ENCODE peak calls at places on chromosome 4, in six cellular contexts. One of them, this sample, is unnamed.

GRCh38 chr4:133808151-133808550 is 393.4 kb downstream of the PABPC4L start:
- DNase-seq in NCI-H1092 treated with DMSO at 0.1 percent for 48 hours: no peak
- DNase-seq in fibroblast of pulmonary artery: no peak
- DNase-seq in NCI-H748 treated with DMSO at 0.1 percent for 48 hours: no peak
- DNase-seq in fibroblast of lung: peak; percentile 34
- DNase-seq in NCI-H1105: no peak
- DNase-seq in this sample: no peak

GRCh38 chr4:161650812-161651211 is 513.0 kb downstream of the FSTL5 start:
- DNase-seq in fibroblast of lung: no peak
- DNase-seq in fibroblast of pulmonary artery: no peak
- DNase-seq in NCI-H1105: no peak
- DNase-seq in NCI-H1092 treated with DMSO at 0.1 percent for 48 hours: no peak
- DNase-seq in NCI-H748 treated with DMSO at 0.1 percent for 48 hours: no peak
- DNase-seq in this sample: no peak

GRCh38 chr4:1365271-1366178 is 18.5 kb downstream of the UVSSA start:
- DNase-seq in fibroblast of lung: no peak
- DNase-seq in NCI-H1092 treated with DMSO at 0.1 percent for 48 hours: peak; percentile 4
- DNase-seq in NCI-H1105: no peak
- DNase-seq in fibroblast of pulmonary artery: no peak
- DNase-seq in NCI-H748 treated with DMSO at 0.1 percent for 48 hours: no peak
- DNase-seq in this sample: no peak

GRCh38 chr4:98939892-98940298 is 11.0 kb upstream of the EIF4E start:
- DNase-seq in fibroblast of lung: peak; percentile 65
- DNase-seq in NCI-H1092 treated with DMSO at 0.1 percent for 48 hours: peak; percentile 20
- DNase-seq in fibroblast of pulmonary artery: peak; percentile 86
- DNase-seq in NCI-H748 treated with DMSO at 0.1 percent for 48 hours: no peak
- DNase-seq in NCI-H1105: no peak
- DNase-seq in this sample: peak; percentile 78

GRCh38 chr4:5361968-5362367 is 310.7 kb downstream of the STK32B start:
- DNase-seq in fibroblast of lung: no peak
- DNase-seq in NCI-H1092 treated with DMSO at 0.1 percent for 48 hours: no peak
- DNase-seq in NCI-H748 treated with DMSO at 0.1 percent for 48 hours: no peak
- DNase-seq in fibroblast of pulmonary artery: peak; percentile 35
- DNase-seq in NCI-H1105: no peak
- DNase-seq in this sample: peak; percentile 20

GRCh38 chr4:154595807-154596206 is 5.3 kb upstream of the FGA start:
- DNase-seq in NCI-H1092 treated with DMSO at 0.1 percent for 48 hours: no peak
- DNase-seq in NCI-H748 treated with DMSO at 0.1 percent for 48 hours: no peak
- DNase-seq in fibroblast of lung: peak; percentile 84
- DNase-seq in fibroblast of pulmonary artery: peak; percentile 18
- DNase-seq in NCI-H1105: no peak
- DNase-seq in this sample: peak; percentile 23

GRCh38 chr4:136637071-136637777 is 895.1 kb downstream of the PCDH18 start:
- DNase-seq in NCI-H1105: no peak
- DNase-seq in NCI-H1092 treated with DMSO at 0.1 percent for 48 hours: no peak
- DNase-seq in fibroblast of pulmonary artery: peak; percentile 18
- DNase-seq in fibroblast of lung: no peak
- DNase-seq in NCI-H748 treated with DMSO at 0.1 percent for 48 hours: no peak
- DNase-seq in this sample: peak; percentile 8

GRCh38 chr4:78481180-78481579 is 70.4 kb upstream of the ANXA3 start:
- DNase-seq in NCI-H1105: no peak
- DNase-seq in fibroblast of pulmonary artery: peak; percentile 71
- DNase-seq in NCI-H748 treated with DMSO at 0.1 percent for 48 hours: no peak
- DNase-seq in NCI-H1092 treated with DMSO at 0.1 percent for 48 hours: no peak
- DNase-seq in fibroblast of lung: peak; percentile 50
- DNase-seq in this sample: peak; percentile 99

GRCh38 chr4:10232114-10232513 is 115.5 kb upstream of the WDR1 start:
- DNase-seq in fibroblast of lung: no peak
- DNase-seq in fibroblast of pulmonary artery: no peak
- DNase-seq in NCI-H1105: no peak
- DNase-seq in NCI-H748 treated with DMSO at 0.1 percent for 48 hours: no peak
- DNase-seq in NCI-H1092 treated with DMSO at 0.1 percent for 48 hours: no peak
- DNase-seq in this sample: no peak

GRCh38 chr4:13541720-13542576 is 2.4 kb downstream of the NKX3-2 start:
- DNase-seq in NCI-H1092 treated with DMSO at 0.1 percent for 48 hours: peak; percentile 36
- DNase-seq in NCI-H1105: no peak
- DNase-seq in fibroblast of lung: no peak
- DNase-seq in NCI-H748 treated with DMSO at 0.1 percent for 48 hours: no peak
- DNase-seq in fibroblast of pulmonary artery: no peak
- DNase-seq in this sample: no peak

GRCh38 chr4:132195181-132195580 is 953.9 kb upstream of the PCDH10 start:
- DNase-seq in fibroblast of lung: peak; percentile 55
- DNase-seq in NCI-H1092 treated with DMSO at 0.1 percent for 48 hours: no peak
- DNase-seq in fibroblast of pulmonary artery: peak; percentile 41
- DNase-seq in NCI-H748 treated with DMSO at 0.1 percent for 48 hours: no peak
- DNase-seq in NCI-H1105: no peak
- DNase-seq in this sample: peak; percentile 1

GRCh38 chr4:111483375-111484169 is 661.7 kb upstream of the FAM241A start:
- DNase-seq in NCI-H748 treated with DMSO at 0.1 percent for 48 hours: no peak
- DNase-seq in fibroblast of pulmonary artery: no peak
- DNase-seq in NCI-H1105: no peak
- DNase-seq in NCI-H1092 treated with DMSO at 0.1 percent for 48 hours: no peak
- DNase-seq in fibroblast of lung: no peak
- DNase-seq in this sample: no peak

GRCh38 chr4:146049802-146050201 is 111.2 kb upstream of the ZNF827 start:
- DNase-seq in NCI-H1092 treated with DMSO at 0.1 percent for 48 hours: no peak
- DNase-seq in NCI-H1105: no peak
- DNase-seq in fibroblast of pulmonary artery: no peak
- DNase-seq in fibroblast of lung: no peak
- DNase-seq in NCI-H748 treated with DMSO at 0.1 percent for 48 hours: no peak
- DNase-seq in this sample: no peak

GRCh38 chr4:8419222-8420041 is 21.1 kb downstream of the ACOX3 start:
- DNase-seq in fibroblast of pulmonary artery: peak; percentile 25
- DNase-seq in NCI-H1105: no peak
- DNase-seq in NCI-H1092 treated with DMSO at 0.1 percent for 48 hours: no peak
- DNase-seq in NCI-H748 treated with DMSO at 0.1 percent for 48 hours: no peak
- DNase-seq in fibroblast of lung: peak; percentile 65
- DNase-seq in this sample: peak; percentile 52

GRCh38 chr4:83851261-83852084 is 315.6 kb downstream of the GPAT3 start:
- DNase-seq in fibroblast of lung: peak; percentile 88
- DNase-seq in NCI-H1105: no peak
- DNase-seq in NCI-H1092 treated with DMSO at 0.1 percent for 48 hours: no peak
- DNase-seq in fibroblast of pulmonary artery: no peak
- DNase-seq in NCI-H748 treated with DMSO at 0.1 percent for 48 hours: no peak
- DNase-seq in this sample: peak; percentile 19

GRCh38 chr4:188976644-188977115 is 837.4 kb downstream of the TRIML1 start:
- DNase-seq in NCI-H748 treated with DMSO at 0.1 percent for 48 hours: peak; percentile 74
- DNase-seq in fibroblast of pulmonary artery: peak; percentile 21
- DNase-seq in NCI-H1092 treated with DMSO at 0.1 percent for 48 hours: peak; percentile 87
- DNase-seq in NCI-H1105: peak; percentile 61
- DNase-seq in fibroblast of lung: peak; percentile 76
- DNase-seq in this sample: peak; percentile 50

GRCh38 chr4:141417387-141417786 is 196.7 kb downstream of the ZNF330 start:
- DNase-seq in NCI-H1105: no peak
- DNase-seq in fibroblast of lung: peak; percentile 76
- DNase-seq in NCI-H1092 treated with DMSO at 0.1 percent for 48 hours: no peak
- DNase-seq in NCI-H748 treated with DMSO at 0.1 percent for 48 hours: no peak
- DNase-seq in fibroblast of pulmonary artery: peak; percentile 28
- DNase-seq in this sample: peak; percentile 35

GRCh38 chr4:98232202-98232601 is 29.0 kb upstream of the RAP1GDS1 start:
- DNase-seq in fibroblast of lung: no peak
- DNase-seq in NCI-H748 treated with DMSO at 0.1 percent for 48 hours: no peak
- DNase-seq in NCI-H1092 treated with DMSO at 0.1 percent for 48 hours: no peak
- DNase-seq in fibroblast of pulmonary artery: peak; percentile 39
- DNase-seq in NCI-H1105: no peak
- DNase-seq in this sample: peak; percentile 46

GRCh38 chr4:24237709-24238108 is 346.6 kb downstream of the DHX15 start:
- DNase-seq in NCI-H1105: no peak
- DNase-seq in NCI-H748 treated with DMSO at 0.1 percent for 48 hours: no peak
- DNase-seq in fibroblast of pulmonary artery: no peak
- DNase-seq in NCI-H1092 treated with DMSO at 0.1 percent for 48 hours: no peak
- DNase-seq in fibroblast of lung: no peak
- DNase-seq in this sample: no peak

GRCh38 chr4:127843704-127844604 is 36.7 kb upstream of the PLK4 start:
- DNase-seq in NCI-H1092 treated with DMSO at 0.1 percent for 48 hours: no peak
- DNase-seq in fibroblast of lung: no peak
- DNase-seq in NCI-H1105: no peak
- DNase-seq in fibroblast of pulmonary artery: no peak
- DNase-seq in NCI-H748 treated with DMSO at 0.1 percent for 48 hours: no peak
- DNase-seq in this sample: no peak

GRCh38 chr4:9762823-9763475 is 18.5 kb upstream of the DRD5 start:
- DNase-seq in NCI-H748 treated with DMSO at 0.1 percent for 48 hours: peak; percentile 40
- DNase-seq in NCI-H1092 treated with DMSO at 0.1 percent for 48 hours: peak; percentile 78
- DNase-seq in fibroblast of pulmonary artery: peak; percentile 88
- DNase-seq in NCI-H1105: peak; percentile 32
- DNase-seq in fibroblast of lung: peak; percentile 30
- DNase-seq in this sample: peak; percentile 64

GRCh38 chr4:111494471-111494870 is 650.8 kb upstream of the FAM241A start:
- DNase-seq in fibroblast of pulmonary artery: peak; percentile 22
- DNase-seq in NCI-H1092 treated with DMSO at 0.1 percent for 48 hours: no peak
- DNase-seq in fibroblast of lung: peak; percentile 89
- DNase-seq in NCI-H1105: no peak
- DNase-seq in NCI-H748 treated with DMSO at 0.1 percent for 48 hours: no peak
- DNase-seq in this sample: no peak

GRCh38 chr4:79209822-79210635 is 115.8 kb downstream of the NAA11 start:
- DNase-seq in NCI-H1105: no peak
- DNase-seq in fibroblast of lung: no peak
- DNase-seq in NCI-H1092 treated with DMSO at 0.1 percent for 48 hours: no peak
- DNase-seq in fibroblast of pulmonary artery: peak; percentile 60
- DNase-seq in NCI-H748 treated with DMSO at 0.1 percent for 48 hours: no peak
- DNase-seq in this sample: no peak

GRCh38 chr4:11824557-11824956 is 395.9 kb upstream of the HS3ST1 start:
- DNase-seq in NCI-H1105: no peak
- DNase-seq in fibroblast of pulmonary artery: peak; percentile 43
- DNase-seq in fibroblast of lung: no peak
- DNase-seq in NCI-H748 treated with DMSO at 0.1 percent for 48 hours: no peak
- DNase-seq in NCI-H1092 treated with DMSO at 0.1 percent for 48 hours: no peak
- DNase-seq in this sample: no peak

GRCh38 chr4:11843340-11843739 is 414.6 kb upstream of the HS3ST1 start:
- DNase-seq in NCI-H1092 treated with DMSO at 0.1 percent for 48 hours: no peak
- DNase-seq in fibroblast of pulmonary artery: peak; percentile 3
- DNase-seq in fibroblast of lung: no peak
- DNase-seq in NCI-H748 treated with DMSO at 0.1 percent for 48 hours: no peak
- DNase-seq in NCI-H1105: no peak
- DNase-seq in this sample: no peak

GRCh38 chr4:79831119-79831528 is 241.9 kb downstream of the ANTXR2 start:
- DNase-seq in fibroblast of lung: no peak
- DNase-seq in fibroblast of pulmonary artery: no peak
- DNase-seq in NCI-H1105: no peak
- DNase-seq in NCI-H1092 treated with DMSO at 0.1 percent for 48 hours: no peak
- DNase-seq in NCI-H748 treated with DMSO at 0.1 percent for 48 hours: no peak
- DNase-seq in this sample: no peak

GRCh38 chr4:189143255-189143654 is 797.4 kb upstream of the FRG1 start:
- DNase-seq in NCI-H1092 treated with DMSO at 0.1 percent for 48 hours: no peak
- DNase-seq in fibroblast of pulmonary artery: no peak
- DNase-seq in NCI-H748 treated with DMSO at 0.1 percent for 48 hours: no peak
- DNase-seq in fibroblast of lung: peak; percentile 1
- DNase-seq in NCI-H1105: no peak
- DNase-seq in this sample: no peak

GRCh38 chr4:123217676-123218075 is 178.9 kb upstream of the SPRY1 start:
- DNase-seq in NCI-H1092 treated with DMSO at 0.1 percent for 48 hours: no peak
- DNase-seq in fibroblast of lung: no peak
- DNase-seq in fibroblast of pulmonary artery: no peak
- DNase-seq in NCI-H1105: no peak
- DNase-seq in NCI-H748 treated with DMSO at 0.1 percent for 48 hours: no peak
- DNase-seq in this sample: no peak

GRCh38 chr4:52979020-52979419 is 116.9 kb downstream of the RASL11B start:
- DNase-seq in NCI-H1092 treated with DMSO at 0.1 percent for 48 hours: no peak
- DNase-seq in NCI-H1105: no peak
- DNase-seq in NCI-H748 treated with DMSO at 0.1 percent for 48 hours: no peak
- DNase-seq in fibroblast of lung: no peak
- DNase-seq in fibroblast of pulmonary artery: peak; percentile 20
- DNase-seq in this sample: peak; percentile 27

GRCh38 chr4:2842667-2843022 is 999 bp upstream of the ADD1 start:
- DNase-seq in NCI-H1105: no peak
- DNase-seq in fibroblast of pulmonary artery: no peak
- DNase-seq in NCI-H748 treated with DMSO at 0.1 percent for 48 hours: no peak
- DNase-seq in fibroblast of lung: peak; percentile 10
- DNase-seq in NCI-H1092 treated with DMSO at 0.1 percent for 48 hours: no peak
- DNase-seq in this sample: no peak

GRCh38 chr4:15004701-15005301 is 2.5 kb downstream of the CPEB2 start:
- DNase-seq in fibroblast of lung: peak; percentile 75
- DNase-seq in NCI-H748 treated with DMSO at 0.1 percent for 48 hours: no peak
- DNase-seq in NCI-H1092 treated with DMSO at 0.1 percent for 48 hours: peak; percentile 31
- DNase-seq in fibroblast of pulmonary artery: peak; percentile 75
- DNase-seq in NCI-H1105: peak; percentile 8
- DNase-seq in this sample: peak; percentile 54

GRCh38 chr4:90727938-90728337 is 600.7 kb downstream of the CCSER1 start:
- DNase-seq in NCI-H1105: no peak
- DNase-seq in fibroblast of lung: peak; percentile 40
- DNase-seq in fibroblast of pulmonary artery: peak; percentile 6
- DNase-seq in NCI-H1092 treated with DMSO at 0.1 percent for 48 hours: no peak
- DNase-seq in NCI-H748 treated with DMSO at 0.1 percent for 48 hours: no peak
- DNase-seq in this sample: no peak

GRCh38 chr4:155828628-155829027 is 37.4 kb downstream of the ASIC5 start:
- DNase-seq in NCI-H748 treated with DMSO at 0.1 percent for 48 hours: no peak
- DNase-seq in NCI-H1092 treated with DMSO at 0.1 percent for 48 hours: no peak
- DNase-seq in NCI-H1105: no peak
- DNase-seq in fibroblast of lung: peak; percentile 73
- DNase-seq in fibroblast of pulmonary artery: peak; percentile 12
- DNase-seq in this sample: no peak

GRCh38 chr4:99817310-99817885 is 771 bp downstream of the DAPP1 start:
- DNase-seq in NCI-H1092 treated with DMSO at 0.1 percent for 48 hours: no peak
- DNase-seq in fibroblast of lung: no peak
- DNase-seq in fibroblast of pulmonary artery: no peak
- DNase-seq in NCI-H748 treated with DMSO at 0.1 percent for 48 hours: no peak
- DNase-seq in NCI-H1105: no peak
- DNase-seq in this sample: no peak

GRCh38 chr4:37839426-37839825 is 12.9 kb downstream of the PGM2 start:
- DNase-seq in NCI-H748 treated with DMSO at 0.1 percent for 48 hours: no peak
- DNase-seq in NCI-H1105: no peak
- DNase-seq in NCI-H1092 treated with DMSO at 0.1 percent for 48 hours: no peak
- DNase-seq in fibroblast of pulmonary artery: no peak
- DNase-seq in fibroblast of lung: no peak
- DNase-seq in this sample: no peak

GRCh38 chr4:163558539-163559044 is 64.1 kb downstream of the TMA16 start:
- DNase-seq in NCI-H748 treated with DMSO at 0.1 percent for 48 hours: peak; percentile 4
- DNase-seq in NCI-H1092 treated with DMSO at 0.1 percent for 48 hours: no peak
- DNase-seq in fibroblast of lung: no peak
- DNase-seq in fibroblast of pulmonary artery: no peak
- DNase-seq in NCI-H1105: no peak
- DNase-seq in this sample: no peak

This sample was measured in fibroblast of mammary gland.